ENCODE peak calls at places on chromosomes 16 and 17, in four cellular contexts. Q is Peyer's patch, U is GM23338, O is NT2/D1. N is an unnamed sample.

GRCh38 chr17:49404371-49404770 is 10.3 kb downstream of the PHB1 start:
- DNase-seq in Q (no peak), U (no peak), O (no peak), N (no peak)

GRCh38 chr16:11224096-11224893 is 31.7 kb downstream of the SOCS1 start:
- DNase-seq in Q (peak; percentile 73), U (peak; percentile 47), O (no peak), N (peak; percentile 47)

GRCh38 chr16:62256406-62256805 is 220.2 kb upstream of the CDH8 start:
- DNase-seq in Q (no peak), U (peak; percentile 67), O (no peak), N (no peak)

GRCh38 chr17:12485361-12485911 is 180.3 kb upstream of the MYOCD start:
- DNase-seq in Q (no peak), U (peak; percentile 2), O (peak; percentile 11), N (no peak)

GRCh38 chr16:30533748-30534367 is 800 bp downstream of the ZNF747 start:
- DNase-seq in Q (no peak), U (no peak), O (no peak), N (no peak)

GRCh38 chr17:80068301-80069160 is 32.1 kb downstream of the CCDC40 start:
- DNase-seq in Q (no peak), U (no peak), O (no peak), N (no peak)

GRCh38 chr16:50887500-50887899 is 145.6 kb downstream of the CYLD start:
- DNase-seq in Q (no peak), U (no peak), O (no peak), N (no peak)

GRCh38 chr17:60652484-60653247 is 25.0 kb upstream of the BCAS3 start:
- DNase-seq in Q (no peak), U (no peak), O (no peak), N (no peak)

GRCh38 chr17:2087597-2088211 is 32.8 kb downstream of the HIC1 start:
- DNase-seq in Q (no peak), U (no peak), O (no peak), N (no peak)

GRCh38 chr17:65438708-65439294 is 122.6 kb downstream of the AXIN2 start:
- DNase-seq in Q (no peak), U (no peak), O (no peak), N (no peak)

GRCh38 chr17:63703029-63703428 is 3.1 kb upstream of the LIMD2 start:
- DNase-seq in Q (peak; percentile 23), U (no peak), O (no peak), N (no peak)

GRCh38 chr16:69171325-69172095 is 15.5 kb upstream of the SNTB2 start:
- DNase-seq in Q (no peak), U (peak; percentile 66), O (no peak), N (no peak)

GRCh38 chr17:71188811-71189492 is 931.9 kb upstream of the SOX9 start:
- DNase-seq in Q (no peak), U (no peak), O (no peak), N (no peak)

GRCh38 chr17:45001310-45001709 is 33.2 kb upstream of the C1QL1 start:
- DNase-seq in Q (no peak), U (no peak), O (no peak), N (no peak)

GRCh38 chr17:50076221-50076590 is 18.9 kb upstream of the PDK2 start:
- DNase-seq in Q (no peak), U (peak; percentile 26), O (no peak), N (no peak)

GRCh38 chr17:68584904-68585303 is 16.3 kb downstream of the FAM20A start:
- DNase-seq in Q (no peak), U (no peak), O (no peak), N (no peak)

GRCh38 chr16:50841081-50841886 is 99.4 kb downstream of the CYLD start:
- DNase-seq in Q (no peak), U (peak; percentile 78), O (peak; percentile 32), N (peak; percentile 33)

GRCh38 chr17:53932386-53932785 is 109.7 kb downstream of the KIF2B start:
- DNase-seq in Q (no peak), U (no peak), O (no peak), N (no peak)

GRCh38 chr17:676060-676745 is 38.4 kb downstream of the VPS53 start:
- DNase-seq in Q (no peak), U (no peak), O (no peak), N (no peak)

GRCh38 chr17:72462396-72462795 is 341.6 kb downstream of the SOX9 start:
- DNase-seq in Q (no peak), U (no peak), O (no peak), N (no peak)
- H3K4me1 ChIP-seq in Q (peaks cover 18% of the 10 kb centered on the region), U (peaks cover 14% of the 10 kb centered on the region), O (peaks cover 9% of the 10 kb centered on the region), N (no peaks in the 10 kb centered on the region)

DNA sequence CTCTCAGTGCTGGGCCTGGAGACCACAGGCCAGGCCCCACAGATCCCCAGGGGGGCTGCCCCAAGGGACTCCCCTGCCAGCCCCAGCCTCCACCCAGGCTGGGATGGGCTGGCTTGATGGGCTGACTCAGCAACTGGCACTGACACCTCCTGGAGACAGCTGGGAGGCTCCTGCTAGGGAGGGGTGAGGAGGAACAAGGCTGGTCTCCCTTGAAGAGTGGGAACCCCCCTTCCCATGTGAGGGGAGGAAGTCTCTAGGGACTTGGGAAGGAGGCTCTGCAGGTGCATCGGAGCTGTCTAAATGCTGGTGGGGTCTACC is 10.4 kb downstream of the NHERF1 start:
- DNase-seq in Q (peak; percentile 77), U (no peak), O (no peak), N (no peak)
- H3K4me1 ChIP-seq in Q (peaks cover 86% of the 10 kb centered on the region), U (peaks cover 41% of the 10 kb centered on the region), O (peaks cover 50% of the 10 kb centered on the region), N (peaks cover 86% of the 10 kb centered on the region)

DNA sequence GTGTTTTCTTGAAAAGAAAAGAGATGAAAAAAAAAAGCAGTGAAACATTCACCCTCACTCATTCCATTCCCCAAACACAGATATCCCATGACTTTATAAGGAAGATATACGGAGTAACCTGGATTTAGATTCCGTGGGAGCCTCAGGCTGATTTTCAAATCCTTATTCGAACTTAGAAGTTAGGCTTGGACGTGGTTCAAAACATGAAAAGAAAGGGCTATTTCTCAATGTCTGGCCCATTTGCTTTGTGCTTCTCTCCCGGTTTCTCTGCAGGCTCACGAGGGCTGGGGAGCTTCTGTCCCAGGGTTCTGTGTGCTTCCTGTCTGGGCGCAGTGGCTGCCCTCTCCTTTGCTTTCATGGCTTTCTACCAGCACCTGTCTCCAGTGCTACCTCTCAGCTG is 33.9 kb downstream of the CUEDC1 start:
- DNase-seq in Q (no peak), U (no peak), O (no peak), N (no peak)
- H3K4me1 ChIP-seq in Q (peaks cover 38% of the 10 kb centered on the region), U (peaks cover 16% of the 10 kb centered on the region), O (peaks cover 21% of the 10 kb centered on the region), N (no peaks in the 10 kb centered on the region)

DNA sequence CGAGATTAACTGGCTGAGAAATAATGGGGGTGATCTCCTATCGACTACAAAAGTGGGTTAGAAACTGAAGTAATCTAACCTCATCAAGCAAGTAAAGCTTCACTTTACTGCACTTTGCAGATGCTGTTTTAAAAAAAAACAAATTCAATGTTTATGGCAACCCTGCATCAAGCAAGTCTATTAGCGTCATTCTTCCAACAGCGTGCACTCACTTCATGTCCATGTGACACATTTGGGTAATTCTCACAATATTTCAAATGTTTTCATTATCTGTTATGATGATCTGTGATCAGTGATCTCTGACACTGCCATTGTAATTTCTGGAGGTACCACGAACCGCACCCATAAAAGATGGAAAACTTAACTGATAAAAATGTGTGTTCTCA is 70.8 kb downstream of the KANSL1 start:
- DNase-seq in Q (no peak), U (no peak), O (no peak), N (no peak)
- H3K4me1 ChIP-seq in Q (peaks cover 57% of the 10 kb centered on the region), U (peaks cover 72% of the 10 kb centered on the region), O (no peaks in the 10 kb centered on the region), N (peaks cover 45% of the 10 kb centered on the region)

GRCh38 chr17:29718446-29719039 is 95.8 kb upstream of the CORO6 start:
- DNase-seq in Q (no peak), U (peak; percentile 43), O (peak; percentile 48), N (no peak)

GRCh38 chr17:29713626-29714025 is 90.9 kb upstream of the CORO6 start:
- DNase-seq in Q (no peak), U (no peak), O (no peak), N (no peak)

GRCh38 chr17:29717817-29718216 is 95.1 kb upstream of the CORO6 start:
- DNase-seq in Q (no peak), U (no peak), O (no peak), N (no peak)

GRCh38 chr17:29714146-29714545 is 91.4 kb upstream of the CORO6 start:
- DNase-seq in Q (no peak), U (no peak), O (no peak), N (no peak)

DNA sequence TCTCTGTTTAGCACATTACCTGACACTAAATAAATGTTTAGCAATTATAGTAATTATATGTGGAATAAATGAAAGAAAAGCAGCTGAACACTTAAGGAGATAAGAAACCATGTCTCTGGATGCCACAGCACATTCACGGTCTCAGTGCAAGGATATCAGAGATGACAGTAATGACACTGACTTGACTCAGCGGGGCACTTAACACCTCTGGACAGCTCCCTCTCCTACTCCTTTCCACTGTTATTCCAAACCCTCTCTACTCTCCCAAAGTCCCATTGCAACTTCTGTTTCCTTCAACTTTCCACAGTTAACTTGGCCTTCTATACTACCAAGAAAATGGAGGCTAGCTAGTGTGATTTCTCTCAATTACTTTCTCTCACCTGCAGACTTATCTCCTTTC is 93.0 kb upstream of the CORO6 start:
- DNase-seq in Q (no peak), U (no peak), O (no peak), N (no peak)
- H3K4me1 ChIP-seq in Q (peaks cover 3% of the 10 kb centered on the region), U (peaks cover 21% of the 10 kb centered on the region), O (no peaks in the 10 kb centered on the region), N (peaks cover 30% of the 10 kb centered on the region)

DNA sequence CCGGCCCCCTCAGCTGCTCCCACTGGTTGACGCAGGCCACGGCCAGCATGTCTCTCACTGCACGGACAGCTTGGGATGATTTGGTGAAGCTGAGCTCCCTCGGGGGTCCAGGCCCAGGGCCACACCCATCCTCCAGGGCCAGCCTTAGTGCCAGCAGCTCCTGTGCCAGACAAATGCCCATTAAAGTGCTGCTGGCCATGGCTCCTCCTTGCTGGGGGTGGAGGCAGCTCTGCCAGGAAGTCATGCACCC is 2.5 kb downstream of the TRIM47 start:
- DNase-seq in Q (no peak), U (no peak), O (no peak), N (no peak)
- H3K4me1 ChIP-seq in Q (peaks cover 47% of the 10 kb centered on the region), U (peaks cover 16% of the 10 kb centered on the region), O (peaks cover 22% of the 10 kb centered on the region), N (peaks cover 30% of the 10 kb centered on the region)

GRCh38 chr17:28047806-28048205 is 5.3 kb downstream of the NLK start:
- DNase-seq in Q (no peak), U (peak; percentile 30), O (no peak), N (no peak)

GRCh38 chr17:28043296-28043695 is 819 bp downstream of the NLK start:
- DNase-seq in Q (no peak), U (no peak), O (no peak), N (no peak)

GRCh38 chr17:28042721-28043291 is 329 bp downstream of the NLK start:
- DNase-seq in Q (no peak), U (no peak), O (no peak), N (no peak)

GRCh38 chr17:28046034-28046825 is 3.8 kb downstream of the NLK start:
- DNase-seq in Q (no peak), U (no peak), O (no peak), N (no peak)

DNA sequence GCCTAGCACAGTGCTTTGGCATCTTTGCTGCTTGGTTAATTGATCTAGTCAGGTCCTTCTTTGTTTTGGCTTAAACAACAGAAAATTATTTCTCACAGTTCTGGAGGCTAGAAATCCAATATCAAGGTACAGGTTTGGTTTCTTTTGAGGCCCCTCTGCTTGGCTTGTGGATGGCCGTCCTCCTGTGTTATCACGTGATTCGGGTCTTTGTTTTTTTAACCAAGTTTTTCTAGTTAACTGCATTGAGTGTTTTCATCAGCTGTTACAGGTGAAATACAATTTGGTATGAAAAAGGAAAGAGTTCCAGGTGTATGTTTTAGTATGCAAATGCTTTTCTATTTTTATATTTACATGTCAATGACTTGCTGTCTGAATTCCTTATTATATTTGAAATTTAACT is 2.8 kb downstream of the NLK start:
- DNase-seq in Q (no peak), U (peak; percentile 32), O (no peak), N (no peak)
- H3K4me1 ChIP-seq in Q (peaks cover 35% of the 10 kb centered on the region), U (peaks cover 74% of the 10 kb centered on the region), O (no peaks in the 10 kb centered on the region), N (peaks cover 28% of the 10 kb centered on the region)